ENCODE peak calls at places on chromosome 4, in six cellular contexts. F, E, A, H, U and Q are unnamed samples.

GRCh38 chr4:147037089-147037488 is 91.4 kb upstream of the TTC29 start:
- DNase-seq in F (no peak), E (no peak), A (no peak), H (no peak), U (no peak), Q (no peak)

GRCh38 chr4:91611786-91612185 is 692.0 kb upstream of the GRID2 start:
- DNase-seq in F (no peak), E (no peak), A (no peak), H (no peak), U (no peak), Q (no peak)

GRCh38 chr4:181647396-181648107 is 595.6 kb upstream of the TENM3 start:
- DNase-seq in F (no peak), E (no peak), A (no peak), H (no peak), U (no peak), Q (no peak)

GRCh38 chr4:83772680-83773079 is 236.8 kb downstream of the GPAT3 start:
- DNase-seq in F (no peak), E (no peak), A (no peak), H (no peak), U (no peak), Q (no peak)

GRCh38 chr4:47065099-47065498 is 33.7 kb downstream of the GABRB1 start:
- DNase-seq in F (no peak), E (no peak), A (no peak), H (no peak), U (no peak), Q (no peak)

GRCh38 chr4:54433686-54434085 is 204.6 kb downstream of the PDGFRA start:
- DNase-seq in F (no peak), E (no peak), A (peak; percentile 11), H (no peak), U (no peak), Q (no peak)

GRCh38 chr4:25090516-25090915 is 59.8 kb upstream of the LGI2 start:
- DNase-seq in F (no peak), E (no peak), A (no peak), H (no peak), U (no peak), Q (no peak)

GRCh38 chr4:98794565-98795205 is 134.2 kb downstream of the EIF4E start:
- DNase-seq in F (peak; percentile 15), E (no peak), A (peak; percentile 80), H (no peak), U (no peak), Q (no peak)

GRCh38 chr4:98341309-98341708 is 80.1 kb downstream of the RAP1GDS1 start:
- DNase-seq in F (no peak), E (no peak), A (no peak), H (no peak), U (no peak), Q (no peak)

GRCh38 chr4:72587334-72587733 is 18.3 kb upstream of the ADAMTS3 start:
- DNase-seq in F (no peak), E (no peak), A (no peak), H (no peak), U (no peak), Q (no peak)

GRCh38 chr4:102640669-102641068 is 120.1 kb downstream of the MANBA start:
- DNase-seq in F (no peak), E (no peak), A (no peak), H (no peak), U (no peak), Q (no peak)

GRCh38 chr4:74805601-74806000 is 11.3 kb upstream of the BTC start:
- DNase-seq in F (no peak), E (no peak), A (no peak), H (peak; percentile 45), U (no peak), Q (no peak)

GRCh38 chr4:131509521-131509920 is 1639.6 kb upstream of the PCDH10 start:
- DNase-seq in F (no peak), E (no peak), A (no peak), H (no peak), U (no peak), Q (no peak)

GRCh38 chr4:146835096-146835495 is 110.6 kb downstream of the TTC29 start:
- DNase-seq in F (no peak), E (no peak), A (no peak), H (no peak), U (no peak), Q (no peak)

GRCh38 chr4:119477412-119478053 is 151.1 kb downstream of the PDE5A start:
- DNase-seq in F (no peak), E (no peak), A (no peak), H (no peak), U (no peak), Q (no peak)

GRCh38 chr4:53012738-53013137 is 150.6 kb downstream of the RASL11B start:
- DNase-seq in F (no peak), E (no peak), A (no peak), H (no peak), U (no peak), Q (no peak)

GRCh38 chr4:153228512-153229145 is 24.4 kb downstream of the TRIM2 start:
- DNase-seq in F (no peak), E (no peak), A (no peak), H (no peak), U (no peak), Q (no peak)

GRCh38 chr4:91829531-91829930 is 474.2 kb upstream of the GRID2 start:
- DNase-seq in F (no peak), E (no peak), A (no peak), H (no peak), U (no peak), Q (no peak)

GRCh38 chr4:125522992-125523391 is 208.2 kb downstream of the FAT4 start:
- DNase-seq in F (no peak), E (no peak), A (no peak), H (no peak), U (no peak), Q (no peak)

GRCh38 chr4:147307896-147308680 is 172.8 kb upstream of the EDNRA start:
- DNase-seq in F (no peak), E (no peak), A (no peak), H (no peak), U (no peak), Q (no peak)

GRCh38 chr4:183876268-183876934 is 28.7 kb upstream of the STOX2 start:
- DNase-seq in F (no peak), E (no peak), A (no peak), H (no peak), U (no peak), Q (no peak)

GRCh38 chr4:167032876-167033275 is 201.4 kb downstream of the SPOCK3 start:
- DNase-seq in F (no peak), E (no peak), A (no peak), H (no peak), U (no peak), Q (no peak)

GRCh38 chr4:40269133-40269532 is 66.0 kb upstream of the CHRNA9 start:
- DNase-seq in F (no peak), E (no peak), A (no peak), H (no peak), U (no peak), Q (no peak)

GRCh38 chr4:40262861-40263260 is 66.0 kb downstream of the RHOH start:
- DNase-seq in F (no peak), E (no peak), A (no peak), H (no peak), U (no peak), Q (no peak)

GRCh38 chr4:40264995-40265909 is 68.4 kb downstream of the RHOH start:
- DNase-seq in F (no peak), E (no peak), A (peak; percentile 71), H (no peak), U (no peak), Q (no peak)

GRCh38 chr4:40264497-40264896 is 67.7 kb downstream of the RHOH start:
- DNase-seq in F (no peak), E (no peak), A (no peak), H (no peak), U (no peak), Q (no peak)

GRCh38 chr4:40265910-40266274 is 69.1 kb downstream of the RHOH start:
- DNase-seq in F (no peak), E (no peak), A (no peak), H (no peak), U (no peak), Q (no peak)
- TF ChIP-seq TAF1 in F (no peak), E (no peak), A (no peak), H (no peak), U (no peak), Q (no peak)

GRCh38 chr4:80072607-80073361 is at the start of gene ANTXR2:
- DNase-seq in F (peak; percentile 39), E (peak; percentile 50), A (peak; percentile 86), H (peak; percentile 70), U (no peak), Q (peak; percentile 46)
- TF ChIP-seq POLR2A in F (no peak), E (no peak), A (peak; percentile 77), H (peak; percentile 91), U (peak; percentile 69), Q (peak; percentile 15)

GRCh38 chr4:59060002-59060846 is 1950.0 kb upstream of the IGFBP7 start:
- DNase-seq in F (no peak), E (no peak), A (no peak), H (no peak), U (no peak), Q (no peak)

GRCh38 chr4:59062970-59063369 is 1952.8 kb upstream of the IGFBP7 start:
- DNase-seq in F (no peak), E (no peak), A (no peak), H (no peak), U (no peak), Q (no peak)

GRCh38 chr4:59057804-59058203 is 1947.6 kb upstream of the IGFBP7 start:
- DNase-seq in F (no peak), E (no peak), A (no peak), H (peak; percentile 16), U (no peak), Q (no peak)

DNA sequence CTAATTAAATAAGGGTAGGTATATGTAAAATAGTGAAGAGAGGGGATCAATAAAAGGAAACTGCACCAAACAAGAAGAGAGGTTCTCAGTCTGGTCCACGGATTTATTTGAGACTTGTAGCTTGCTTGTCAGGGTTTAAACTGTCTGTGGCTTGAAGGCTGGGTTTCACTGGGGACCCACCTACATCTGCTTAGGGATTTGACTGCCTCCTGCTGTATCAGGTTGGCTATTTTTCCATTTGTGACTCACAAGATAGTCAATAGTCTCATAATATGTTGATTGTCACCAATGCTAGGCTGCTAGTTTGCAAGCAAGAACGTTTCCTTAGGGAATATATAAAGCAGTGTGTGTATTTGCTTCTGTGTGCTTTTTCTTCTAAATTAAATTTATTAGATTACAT is 1950.7 kb upstream of the IGFBP7 start:
- DNase-seq in F (no peak), E (no peak), A (no peak), H (no peak), U (no peak), Q (no peak)
- TF ChIP-seq TAF1 in F (no peak), E (no peak), A (no peak), H (no peak), U (no peak), Q (no peak)

DNA sequence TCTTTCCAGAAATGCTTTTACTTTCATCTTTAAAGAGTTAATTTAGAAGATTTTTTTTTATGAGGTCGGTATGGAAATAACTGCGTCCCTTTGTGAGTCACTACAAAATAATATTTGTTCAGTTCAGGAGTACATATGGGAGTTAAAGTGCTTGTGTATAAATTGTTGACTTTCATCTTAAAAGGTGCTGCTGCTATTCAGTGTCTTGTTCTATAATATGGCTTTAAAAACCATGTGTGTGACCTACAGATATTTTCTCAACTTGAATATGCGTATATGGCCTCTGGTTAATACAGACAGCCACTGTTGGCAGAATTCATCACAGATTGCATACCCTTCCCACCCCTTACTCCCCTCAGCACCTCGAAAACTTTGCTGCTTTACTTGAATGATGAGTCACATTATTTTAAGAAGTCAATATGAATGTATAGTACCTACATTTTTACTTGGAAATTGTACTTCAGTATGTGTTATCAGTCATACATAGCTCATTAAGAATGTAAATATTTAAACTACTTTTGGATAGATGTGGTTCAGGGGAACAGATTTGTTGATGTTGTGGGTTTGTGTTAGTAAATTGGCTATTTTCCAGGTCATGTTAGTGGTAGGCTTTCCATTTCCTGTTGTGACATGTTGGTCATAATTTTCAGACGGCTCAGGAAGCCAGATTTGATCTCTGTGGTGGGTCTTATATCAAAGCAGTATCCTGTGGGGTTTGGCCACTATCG is 1.5 kb downstream of the CLCN3 start:
- DNase-seq in F (no peak), E (no peak), A (peak; percentile 21), H (peak; percentile 57), U (no peak), Q (no peak)
- TF ChIP-seq POLR2A in F (no peak), E (no peak), A (no peak), H (no peak), U (no peak), Q (no peak)